ENCODE peak calls at places on chromosomes 5 and 9, in ten cellular contexts. Y, X, S, F, K, I, P, J, W and G are unnamed samples. For H3K36me3, the result is how much of the 10 kb centered on the place peaks cover.

GRCh38 chr9:119322137-119322695 is 47.0 kb downstream of the BRINP1 start:
- DNase-seq in Y (no peak), X (no peak), S (peak), F (no peak), K (peak), I (peak), P (no peak), J (peak), W (no peak), G (no peak)

GRCh38 chr9:92294297-92294676 is 790 bp upstream of the IARS1 start:
- DNase-seq in Y (no peak), X (no peak), S (no peak), F (peak), K (peak), I (no peak), P (no peak), J (no peak), W (peak), G (peak)

GRCh38 chr5:81069965-81070364 is 109.8 kb downstream of the RASGRF2 start:
- DNase-seq in Y (no peak), X (no peak), S (no peak), F (no peak), K (no peak), I (no peak), P (no peak), J (no peak), W (no peak), G (no peak)

GRCh38 chr5:173496883-173497255 is 119.6 kb downstream of the BOD1 start:
- DNase-seq in Y (no peak), X (no peak), S (no peak), F (no peak), K (no peak), I (no peak), P (no peak), J (no peak), W (no peak), G (no peak)

GRCh38 chr5:94976863-94977262 is 308.0 kb downstream of the MCTP1 start:
- DNase-seq in Y (no peak), X (no peak), S (no peak), F (no peak), K (no peak), I (no peak), P (no peak), J (no peak), W (no peak), G (no peak)

GRCh38 chr9:27468000-27468399 is 56.1 kb upstream of the IFNK start:
- DNase-seq in Y (no peak), X (no peak), S (no peak), F (no peak), K (no peak), I (no peak), P (no peak), J (no peak), W (no peak), G (no peak)

GRCh38 chr9:127931092-127931881 is 710 bp upstream of the PIP5KL1 start:
- DNase-seq in Y (no peak), X (no peak), S (no peak), F (peak), K (no peak), I (no peak), P (no peak), J (peak), W (no peak), G (no peak)

GRCh38 chr9:211036-211435 is 3.6 kb upstream of the DOCK8 start:
- DNase-seq in Y (no peak), X (no peak), S (peak), F (no peak), K (no peak), I (no peak), P (no peak), J (no peak), W (no peak), G (no peak)

GRCh38 chr5:59845733-59846132 is 47.8 kb downstream of the PDE4D start:
- DNase-seq in Y (no peak), X (no peak), S (no peak), F (peak), K (no peak), I (no peak), P (no peak), J (peak), W (no peak), G (no peak)

GRCh38 chr9:95438958-95439357 is 77.8 kb downstream of the PTCH1 start:
- DNase-seq in Y (no peak), X (no peak), S (no peak), F (no peak), K (no peak), I (no peak), P (no peak), J (no peak), W (no peak), G (no peak)

DNA sequence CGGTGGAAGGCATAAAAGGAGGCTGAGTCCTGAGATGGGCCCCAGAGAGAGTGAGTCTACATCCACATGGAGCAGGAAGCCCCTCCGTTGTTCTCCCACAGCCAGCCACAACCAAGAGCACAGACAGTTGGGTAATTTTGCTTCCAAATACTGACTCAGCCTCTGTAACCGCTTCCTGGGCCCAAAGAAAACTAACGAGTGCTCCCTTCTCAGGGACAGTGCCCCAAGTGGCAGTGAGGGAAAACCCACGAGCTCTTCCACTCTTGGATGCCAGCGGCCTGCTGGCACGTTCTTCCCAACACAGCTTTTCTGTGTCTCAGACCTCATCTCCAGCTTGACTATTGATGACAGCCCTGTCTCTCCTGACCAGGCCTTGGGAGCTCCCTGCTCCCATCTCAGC is 207.6 kb downstream of the FSTL4 start:
- DNase-seq in Y (no peak), X (no peak), S (no peak), F (no peak), K (no peak), I (no peak), P (no peak), J (peak), W (no peak), G (no peak)
- TF ChIP-seq CTCF in Y (no peak), X (no peak), S (no peak), F (no peak), K (no peak), I (no peak), P (no peak), J (peak), W (no peak), G (peak)

DNA sequence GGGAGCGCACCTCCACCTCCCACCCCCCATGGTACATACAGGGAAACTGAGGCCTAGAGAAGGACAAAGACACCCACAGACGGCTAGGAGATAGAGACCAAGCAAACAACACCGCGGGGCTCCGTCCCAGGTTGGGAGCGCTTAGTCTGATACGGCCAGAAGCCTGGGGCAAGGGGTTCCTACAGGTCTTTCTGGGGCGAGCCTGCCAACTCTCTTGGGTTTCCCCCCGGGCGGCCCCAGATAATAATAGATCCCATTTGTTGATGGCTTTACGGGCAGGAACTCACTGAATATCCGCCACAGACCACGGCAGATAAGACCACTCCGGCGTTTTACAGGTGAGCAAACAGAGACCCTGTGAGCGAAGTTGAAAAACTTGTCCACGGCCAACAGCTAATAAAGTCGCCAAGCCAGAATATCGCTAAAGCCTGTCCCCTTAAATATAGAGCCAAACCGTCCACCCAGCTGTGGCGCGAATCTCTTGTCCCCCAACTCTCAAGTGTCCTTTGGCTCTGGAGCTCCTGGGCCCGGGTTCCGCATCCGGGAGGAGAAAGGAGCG is 5.1 kb upstream of the EBF1 start:
- DNase-seq in Y (no peak), X (no peak), S (peak), F (no peak), K (no peak), I (no peak), P (no peak), J (no peak), W (peak), G (peak)
- H3K4me3 ChIP-seq in Y (no peak), X (no peak), S (no peak), F (no peak), K (peak), I (no peak), P (no peak), J (no peak), W (peak), G (peak)

GRCh38 chr5:97355775-97356174 is 172.7 kb upstream of the RIOK2 start:
- DNase-seq in Y (no peak), X (no peak), S (no peak), F (no peak), K (no peak), I (no peak), P (no peak), J (no peak), W (no peak), G (peak)
- H3K36me3 ChIP-seq in Y (under half), X (under half), S (under half), F (under half), K (under half), I (under half), P (under half), J (under half), W (under half), G (under half)

DNA sequence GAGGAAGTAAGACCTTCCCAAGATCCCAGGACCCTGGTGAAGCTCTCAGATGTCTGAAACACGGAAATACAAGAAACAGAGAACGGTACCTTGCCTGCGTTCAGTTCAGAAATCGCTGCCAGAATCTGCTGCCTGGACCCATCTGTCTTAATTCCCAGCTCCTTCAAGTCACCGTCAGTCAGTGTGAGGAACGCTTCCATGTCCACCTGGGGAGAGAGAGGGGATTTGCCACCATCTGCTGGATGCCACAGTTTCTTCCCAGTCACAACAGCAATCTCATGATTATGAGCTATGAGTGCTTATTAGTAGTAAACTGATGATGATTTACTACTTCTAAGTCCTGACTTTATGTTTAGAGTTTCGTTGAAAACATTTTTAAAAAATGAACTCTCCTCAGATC is 36.7 kb upstream of the GABBR2 start:
- DNase-seq in Y (no peak), X (no peak), S (no peak), F (no peak), K (no peak), I (no peak), P (no peak), J (no peak), W (no peak), G (no peak)
- TF ChIP-seq CTCF in Y (no peak), X (no peak), S (no peak), F (no peak), K (no peak), I (no peak), P (no peak), J (no peak), W (no peak), G (no peak)

GRCh38 chr5:137491121-137491520 is 8.0 kb downstream of the SPOCK1 start:
- DNase-seq in Y (no peak), X (no peak), S (no peak), F (peak), K (no peak), I (no peak), P (no peak), J (peak), W (no peak), G (no peak)

GRCh38 chr5:137496919-137497318 is 2.2 kb downstream of the SPOCK1 start:
- DNase-seq in Y (no peak), X (peak), S (no peak), F (no peak), K (no peak), I (no peak), P (no peak), J (no peak), W (no peak), G (no peak)

GRCh38 chr5:137488516-137488915 is 10.6 kb downstream of the SPOCK1 start:
- DNase-seq in Y (no peak), X (no peak), S (no peak), F (no peak), K (no peak), I (no peak), P (no peak), J (no peak), W (no peak), G (no peak)

GRCh38 chr5:137488974-137489373 is 10.2 kb downstream of the SPOCK1 start:
- DNase-seq in Y (no peak), X (no peak), S (no peak), F (no peak), K (no peak), I (no peak), P (no peak), J (no peak), W (no peak), G (no peak)

GRCh38 chr5:137492321-137492720 is 6.8 kb downstream of the SPOCK1 start:
- DNase-seq in Y (no peak), X (peak), S (no peak), F (peak), K (no peak), I (no peak), P (no peak), J (peak), W (no peak), G (no peak)
- H3K4me3 ChIP-seq in Y (no peak), X (no peak), S (no peak), F (no peak), K (no peak), I (no peak), P (no peak), J (no peak), W (no peak), G (no peak)